ENCODE peak calls at places on chromosomes 6 and 20, in eight cellular contexts. S is upper lobe of right lung; I is naive thymus-derived CD8-positive, alpha-beta T cell; V is naive thymus-derived CD4-positive, alpha-beta T cell; G is Right ventricle myocardium superior; Y is stimulated activated naive CD8-positive, alpha-beta T cell treated with anti-CD3 and anti-CD28 coated beads, Interleukin-15, amount 100 ng/mL, for 72 hours; O is activated CD8-positive, alpha-beta T cell treated with anti-CD3 and anti-CD28 coated beads for 36 hours; K is activated T-helper 17 cell treated with anti-CD3 and anti-CD28 coated beads, Interleukin-2, amount 50 U/mL, for 72 hours. L is an unnamed sample.
A peak's percentile ranks its signal among the peaks of the same experiment; 100 is the strongest.

GRCh38 chr6:139373928-139374356 is 506 bp downstream of the CITED2 start:
- ATAC-seq in S (no peak), I (peak; percentile 9), V (no peak), G (peak; percentile 6), Y (peak; percentile 29), O (no peak), K (no peak), L (peak; percentile 13)

GRCh38 chr6:5089821-5090449 is 4.8 kb downstream of the PPP1R3G start:
- ATAC-seq in S (no peak), I (no peak), V (no peak), G (no peak), Y (no peak), O (no peak), K (no peak), L (no peak)

GRCh38 chr6:150456466-150456865 is 87.7 kb downstream of the IYD start:
- ATAC-seq in S (no peak), I (no peak), V (no peak), G (no peak), Y (no peak), O (no peak), K (no peak), L (no peak)

GRCh38 chr20:19642861-19643260 is 115.2 kb upstream of the RIN2 start:
- ATAC-seq in S (no peak), I (no peak), V (no peak), G (no peak), Y (no peak), O (no peak), K (no peak), L (no peak)

GRCh38 chr6:28218312-28219248 is 6.5 kb upstream of the ZSCAN9 start:
- ATAC-seq in S (peak; percentile 98), I (peak; percentile 68), V (peak; percentile 78), G (peak; percentile 97), Y (peak; percentile 88), O (peak; percentile 77), K (peak; percentile 86), L (peak; percentile 63)

GRCh38 chr6:129555206-129555832 is 154.7 kb downstream of the ARHGAP18 start:
- ATAC-seq in S (no peak), I (no peak), V (no peak), G (no peak), Y (no peak), O (no peak), K (no peak), L (no peak)

GRCh38 chr6:148611213-148611612 is 135.6 kb upstream of the UST start:
- ATAC-seq in S (peak; percentile 88), I (no peak), V (no peak), G (peak; percentile 98), Y (no peak), O (no peak), K (no peak), L (no peak)

GRCh38 chr6:54232703-54233102 is 75.5 kb upstream of the TINAG start:
- ATAC-seq in S (no peak), I (no peak), V (no peak), G (no peak), Y (no peak), O (no peak), K (no peak), L (no peak)

GRCh38 chr6:38587766-38588362 is 51.9 kb downstream of the BTBD9 start:
- ATAC-seq in S (no peak), I (no peak), V (no peak), G (peak; percentile 45), Y (no peak), O (no peak), K (no peak), L (no peak)